ENCODE peak calls at places on chromosomes 7 and 10, in four cellular contexts. One of them, this sample, is unnamed. For H3K4me1, the result is how much of the 10 kb centered on the place peaks cover.

GRCh38 chr7:128094686-128095085 is 63.4 kb upstream of the LRRC4 start:
- DNase-seq in esophagus muscularis mucosa: no peak
- DNase-seq in sigmoid colon: no peak
- DNase-seq in endothelial cell of umbilical vein: no peak
- DNase-seq in this sample: no peak

GRCh38 chr7:16838386-16838785 is 33.6 kb upstream of the AGR2 start:
- DNase-seq in esophagus muscularis mucosa: no peak
- DNase-seq in endothelial cell of umbilical vein: no peak
- DNase-seq in sigmoid colon: no peak
- DNase-seq in this sample: no peak

GRCh38 chr10:46250898-46251856 is 35.6 kb upstream of the ANTXRL start:
- DNase-seq in endothelial cell of umbilical vein: no peak
- DNase-seq in esophagus muscularis mucosa: peak
- DNase-seq in sigmoid colon: peak
- DNase-seq in this sample: no peak

GRCh38 chr10:100746413-100746931 is 1.1 kb downstream of the PAX2 start:
- DNase-seq in endothelial cell of umbilical vein: no peak
- DNase-seq in esophagus muscularis mucosa: no peak
- DNase-seq in sigmoid colon: peak
- DNase-seq in this sample: no peak

GRCh38 chr10:101050206-101051069 is 11.4 kb upstream of the KAZALD1 start:
- DNase-seq in esophagus muscularis mucosa: no peak
- DNase-seq in endothelial cell of umbilical vein: peak
- DNase-seq in sigmoid colon: peak
- DNase-seq in this sample: peak

GRCh38 chr10:88466786-88467185 is 116.3 kb downstream of the RNLS start:
- DNase-seq in sigmoid colon: no peak
- DNase-seq in endothelial cell of umbilical vein: no peak
- DNase-seq in esophagus muscularis mucosa: no peak
- DNase-seq in this sample: no peak

GRCh38 chr7:155258233-155258575 is 39.5 kb upstream of the INSIG1 start:
- DNase-seq in endothelial cell of umbilical vein: peak
- DNase-seq in sigmoid colon: no peak
- DNase-seq in esophagus muscularis mucosa: no peak
- DNase-seq in this sample: peak

GRCh38 chr7:73341877-73342276 is 13.9 kb downstream of the FKBP6 start:
- DNase-seq in sigmoid colon: no peak
- DNase-seq in esophagus muscularis mucosa: no peak
- DNase-seq in endothelial cell of umbilical vein: peak
- DNase-seq in this sample: no peak

GRCh38 chr7:139867847-139868246 is 38.8 kb downstream of the TBXAS1 start:
- DNase-seq in endothelial cell of umbilical vein: no peak
- DNase-seq in sigmoid colon: no peak
- DNase-seq in esophagus muscularis mucosa: no peak
- DNase-seq in this sample: no peak

GRCh38 chr7:69467826-69468225 is 130.4 kb upstream of the AUTS2 start:
- DNase-seq in sigmoid colon: no peak
- DNase-seq in esophagus muscularis mucosa: no peak
- DNase-seq in endothelial cell of umbilical vein: no peak
- DNase-seq in this sample: no peak

GRCh38 chr7:14184292-14184864 is 194.9 kb upstream of the ETV1 start:
- DNase-seq in esophagus muscularis mucosa: no peak
- DNase-seq in sigmoid colon: no peak
- DNase-seq in endothelial cell of umbilical vein: no peak
- DNase-seq in this sample: no peak
- H3K4me1 ChIP-seq in esophagus muscularis mucosa: under half
- H3K4me1 ChIP-seq in sigmoid colon: under half
- H3K4me1 ChIP-seq in endothelial cell of umbilical vein: under half
- H3K4me1 ChIP-seq in this sample: under half

DNA sequence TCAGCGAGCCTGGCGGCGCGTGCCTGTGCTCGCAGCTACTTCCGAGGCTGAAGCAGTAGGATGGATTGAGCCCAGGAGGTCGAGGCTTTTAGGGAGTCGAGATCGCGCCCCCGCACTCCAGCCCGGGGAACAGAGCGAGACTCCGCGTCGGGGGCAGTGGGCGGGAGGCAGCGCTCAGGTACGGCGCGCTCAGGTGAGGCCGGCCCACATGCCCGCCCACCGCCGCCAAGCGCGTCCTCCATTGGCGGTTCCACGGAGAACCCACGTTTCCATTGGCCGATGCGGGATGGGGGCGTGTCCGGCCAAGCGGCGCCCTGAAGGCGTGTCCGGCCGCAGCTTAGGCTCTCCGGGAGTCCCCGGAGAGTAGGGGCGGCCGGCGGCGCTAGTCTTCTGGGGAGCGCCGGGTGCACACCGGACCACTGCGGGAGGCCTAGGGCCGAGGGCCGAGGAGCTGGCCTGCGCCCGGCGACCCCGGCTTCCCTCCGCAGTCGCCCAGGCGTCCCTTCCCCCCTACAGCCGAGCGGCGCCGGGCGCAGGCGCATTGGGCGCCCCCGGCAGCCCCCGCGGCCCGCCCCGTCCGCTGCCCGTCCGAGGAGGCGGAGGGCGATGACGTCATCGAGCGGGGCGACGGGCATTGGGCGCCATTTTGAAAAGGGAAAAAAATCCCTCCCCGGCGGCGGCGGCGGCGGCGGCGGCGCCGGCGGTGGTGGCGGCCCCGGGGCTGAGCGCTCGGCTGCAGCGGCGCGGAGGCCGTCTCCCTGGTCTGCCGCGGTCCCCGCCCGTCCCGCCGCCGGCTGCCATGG is at the start of gene PPP2R2D:
- DNase-seq in sigmoid colon: peak
- DNase-seq in esophagus muscularis mucosa: peak
- DNase-seq in endothelial cell of umbilical vein: peak
- DNase-seq in this sample: peak
- TF ChIP-seq POLR2A in sigmoid colon: no peak
- TF ChIP-seq POLR2A in esophagus muscularis mucosa: no peak
- TF ChIP-seq POLR2A in endothelial cell of umbilical vein: peak
- TF ChIP-seq POLR2A in this sample: peak

GRCh38 chr7:70764004-70764691 is 367.8 kb upstream of the GALNT17 start:
- DNase-seq in esophagus muscularis mucosa: no peak
- DNase-seq in endothelial cell of umbilical vein: no peak
- DNase-seq in sigmoid colon: no peak
- DNase-seq in this sample: no peak

GRCh38 chr7:70764701-70765208 is 367.2 kb upstream of the GALNT17 start:
- DNase-seq in endothelial cell of umbilical vein: no peak
- DNase-seq in sigmoid colon: no peak
- DNase-seq in esophagus muscularis mucosa: no peak
- DNase-seq in this sample: no peak

GRCh38 chr7:70766694-70767093 is 365.2 kb upstream of the GALNT17 start:
- DNase-seq in sigmoid colon: no peak
- DNase-seq in endothelial cell of umbilical vein: no peak
- DNase-seq in esophagus muscularis mucosa: no peak
- DNase-seq in this sample: no peak

GRCh38 chr7:70766109-70766508 is 365.8 kb upstream of the GALNT17 start:
- DNase-seq in sigmoid colon: no peak
- DNase-seq in endothelial cell of umbilical vein: no peak
- DNase-seq in esophagus muscularis mucosa: no peak
- DNase-seq in this sample: no peak

GRCh38 chr7:70765651-70766050 is 366.3 kb upstream of the GALNT17 start:
- DNase-seq in esophagus muscularis mucosa: no peak
- DNase-seq in sigmoid colon: no peak
- DNase-seq in endothelial cell of umbilical vein: no peak
- DNase-seq in this sample: no peak
- TF ChIP-seq POLR2AphosphoS5 in esophagus muscularis mucosa: no peak
- TF ChIP-seq POLR2AphosphoS5 in sigmoid colon: no peak
- TF ChIP-seq POLR2AphosphoS5 in endothelial cell of umbilical vein: no peak
- TF ChIP-seq POLR2AphosphoS5 in this sample: no peak

GRCh38 chr10:129894721-129895120 is 69.4 kb downstream of the EBF3 start:
- DNase-seq in sigmoid colon: no peak
- DNase-seq in endothelial cell of umbilical vein: no peak
- DNase-seq in esophagus muscularis mucosa: no peak
- DNase-seq in this sample: no peak

GRCh38 chr10:129897851-129898463 is 66.1 kb downstream of the EBF3 start:
- DNase-seq in esophagus muscularis mucosa: no peak
- DNase-seq in endothelial cell of umbilical vein: no peak
- DNase-seq in sigmoid colon: no peak
- DNase-seq in this sample: no peak

GRCh38 chr10:129898701-129899563 is 65.1 kb downstream of the EBF3 start:
- DNase-seq in sigmoid colon: no peak
- DNase-seq in esophagus muscularis mucosa: no peak
- DNase-seq in endothelial cell of umbilical vein: no peak
- DNase-seq in this sample: no peak

GRCh38 chr10:129893690-129894089 is 70.4 kb downstream of the EBF3 start:
- DNase-seq in endothelial cell of umbilical vein: no peak
- DNase-seq in sigmoid colon: no peak
- DNase-seq in esophagus muscularis mucosa: no peak
- DNase-seq in this sample: no peak

DNA sequence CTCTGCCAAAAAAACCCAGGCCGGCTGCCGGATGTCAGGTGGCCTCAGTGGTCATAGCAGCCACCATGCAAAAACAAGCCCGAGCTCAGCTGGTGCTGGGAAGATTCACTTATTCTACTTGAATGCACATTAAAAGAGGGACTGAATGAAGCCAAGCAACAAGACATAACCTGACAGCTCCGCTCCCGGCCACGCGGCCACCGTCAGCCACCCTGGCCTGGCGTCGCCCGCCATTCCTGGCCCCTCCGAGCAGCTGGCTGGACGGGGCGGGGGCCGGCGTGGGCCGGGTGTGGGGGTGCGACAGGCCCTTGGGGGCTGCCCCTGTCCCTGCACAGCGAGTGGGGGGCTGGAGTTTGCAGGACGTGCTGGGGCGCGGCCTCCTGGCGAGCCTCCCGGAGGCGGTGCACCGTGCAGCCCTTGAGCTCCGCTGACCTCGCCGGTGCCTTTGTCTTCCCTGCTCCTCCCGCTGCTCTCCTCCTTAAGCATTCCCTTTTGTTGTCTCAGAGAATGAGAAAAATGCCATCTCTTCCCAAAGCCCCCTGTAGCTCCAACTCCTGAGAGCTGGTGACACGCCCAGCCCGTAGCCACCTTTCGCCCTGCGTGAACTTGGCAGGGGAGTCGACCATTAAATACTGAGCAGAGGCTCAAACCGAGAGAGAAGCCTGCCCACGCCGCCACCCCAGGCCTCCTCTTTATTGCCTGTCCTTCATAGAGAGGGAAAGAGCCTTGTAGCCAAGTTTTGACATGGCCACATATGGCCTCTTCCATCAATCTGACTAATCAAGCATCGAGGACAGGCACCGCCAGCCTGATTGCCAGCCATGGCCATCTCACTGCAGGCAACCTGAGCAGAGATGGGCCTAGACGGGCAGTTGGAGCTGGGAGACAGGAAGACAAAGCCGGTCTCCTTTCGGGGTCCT is 67.6 kb downstream of the EBF3 start:
- DNase-seq in esophagus muscularis mucosa: no peak
- DNase-seq in endothelial cell of umbilical vein: no peak
- DNase-seq in sigmoid colon: no peak
- DNase-seq in this sample: no peak
- H3K4me1 ChIP-seq in esophagus muscularis mucosa: under half
- H3K4me1 ChIP-seq in endothelial cell of umbilical vein: under half
- H3K4me1 ChIP-seq in sigmoid colon: under half
- H3K4me1 ChIP-seq in this sample: under half

DNA sequence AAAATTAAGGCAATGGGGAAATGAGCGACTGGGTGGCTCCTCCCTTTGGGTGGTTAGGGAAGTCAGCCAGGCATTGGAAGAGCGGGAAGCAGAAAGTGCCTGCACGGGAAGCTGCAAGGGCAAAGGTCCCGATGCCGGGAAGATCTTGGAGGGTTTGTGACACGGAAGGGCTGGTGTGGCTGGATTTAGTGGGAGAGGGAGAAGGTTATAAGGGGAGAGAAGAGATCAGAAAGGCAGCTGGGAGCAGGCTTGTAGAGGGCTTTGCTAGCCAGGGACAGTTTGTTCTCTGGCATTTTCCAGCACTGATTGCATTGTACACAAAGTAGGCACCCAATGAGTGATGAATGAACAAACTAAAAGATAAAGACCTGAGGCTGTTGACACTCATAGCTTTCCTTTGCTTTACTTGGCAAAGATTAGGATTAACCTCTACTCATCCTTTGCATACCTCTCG is 67.7 kb downstream of the NAMPT start:
- DNase-seq in endothelial cell of umbilical vein: peak
- DNase-seq in esophagus muscularis mucosa: peak
- DNase-seq in sigmoid colon: peak
- DNase-seq in this sample: peak
- TF ChIP-seq POLR2A in endothelial cell of umbilical vein: peak
- TF ChIP-seq POLR2A in esophagus muscularis mucosa: no peak
- TF ChIP-seq POLR2A in sigmoid colon: no peak
- TF ChIP-seq POLR2A in this sample: no peak

GRCh38 chr7:132828502-132828901 is 252.2 kb upstream of the PLXNA4 start:
- DNase-seq in endothelial cell of umbilical vein: no peak
- DNase-seq in sigmoid colon: no peak
- DNase-seq in esophagus muscularis mucosa: no peak
- DNase-seq in this sample: no peak
- TF ChIP-seq POLR2AphosphoS5 in endothelial cell of umbilical vein: no peak
- TF ChIP-seq POLR2AphosphoS5 in sigmoid colon: no peak
- TF ChIP-seq POLR2AphosphoS5 in esophagus muscularis mucosa: no peak
- TF ChIP-seq POLR2AphosphoS5 in this sample: no peak

GRCh38 chr7:5687936-5688673 is 93.4 kb downstream of the RNF216 start:
- DNase-seq in endothelial cell of umbilical vein: no peak
- DNase-seq in esophagus muscularis mucosa: no peak
- DNase-seq in sigmoid colon: no peak
- DNase-seq in this sample: no peak
- H3K4me1 ChIP-seq in endothelial cell of umbilical vein: under half
- H3K4me1 ChIP-seq in esophagus muscularis mucosa: half or more
- H3K4me1 ChIP-seq in sigmoid colon: half or more
- H3K4me1 ChIP-seq in this sample: under half

DNA sequence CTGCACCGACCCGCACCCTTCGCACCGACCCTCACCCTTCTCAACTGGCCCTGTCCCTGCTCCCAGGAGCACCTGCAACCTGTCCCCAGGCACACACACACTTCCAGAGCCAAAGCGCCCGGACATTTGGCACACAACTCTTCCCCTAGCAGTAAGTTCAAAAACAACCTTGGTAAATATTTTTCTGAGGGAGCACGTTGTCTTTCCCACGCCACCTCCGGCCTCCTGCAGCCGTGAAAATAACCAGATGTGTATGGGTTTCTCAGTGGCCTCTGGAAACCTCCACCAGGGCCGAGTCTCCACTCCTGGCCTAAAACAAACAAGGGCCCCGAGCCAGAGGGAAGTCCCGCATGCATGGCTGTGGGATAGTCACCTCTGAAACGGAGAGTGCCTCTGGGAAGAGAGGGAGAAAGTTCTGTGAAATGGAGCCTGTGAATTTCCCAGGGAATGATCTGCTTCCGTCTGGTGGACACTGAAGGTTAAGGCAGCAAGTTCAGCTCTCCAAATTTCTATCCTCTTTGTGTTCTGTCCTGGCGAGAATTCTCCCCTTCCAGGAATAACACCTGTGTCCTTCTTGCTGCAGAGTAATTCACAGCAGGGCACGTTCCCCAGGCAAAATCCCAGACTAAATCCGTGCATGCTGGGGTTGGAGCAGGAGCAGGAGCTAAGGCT is 15.8 kb downstream of the PODXL start:
- DNase-seq in endothelial cell of umbilical vein: peak
- DNase-seq in esophagus muscularis mucosa: no peak
- DNase-seq in sigmoid colon: peak
- DNase-seq in this sample: no peak
- TF ChIP-seq POLR2A in endothelial cell of umbilical vein: no peak
- TF ChIP-seq POLR2A in esophagus muscularis mucosa: no peak
- TF ChIP-seq POLR2A in sigmoid colon: no peak
- TF ChIP-seq POLR2A in this sample: no peak

This sample was measured in prostate gland.